ENCODE peak calls at places on chromosomes 1 and 21, in ten cellular contexts. N, P, E, Z, Y, C, J, L, O and Q are unnamed samples.

GRCh38 chr1:180854001-180854400 is 58.7 kb upstream of the KIAA1614 start:
- DNase-seq in J (no peak), Y (peak), O (no peak), E (no peak), C (no peak), Z (no peak), N (no peak), L (no peak), P (peak), Q (no peak)

GRCh38 chr1:174247472-174247871 is 88.2 kb downstream of the RABGAP1L start:
- DNase-seq in Y (no peak), C (no peak), J (no peak), N (no peak), L (no peak), E (no peak), O (no peak), P (no peak), Z (no peak), Q (no peak)

GRCh38 chr21:31135536-31136184 is 97.4 kb upstream of the KRTAP19-8 start:
- DNase-seq in Y (no peak), N (no peak), Z (no peak), J (no peak), O (no peak), P (peak), C (no peak), E (no peak), L (no peak), Q (no peak)

GRCh38 chr1:18145851-18146618 is 38.4 kb downstream of the IGSF21 start:
- DNase-seq in L (no peak), J (no peak), C (no peak), Z (no peak), N (no peak), E (no peak), P (no peak), O (no peak), Y (no peak), Q (no peak)

GRCh38 chr21:34674467-34674866 is 5.7 kb downstream of the CLIC6 start:
- DNase-seq in J (no peak), C (no peak), Z (no peak), O (no peak), E (no peak), N (no peak), Y (no peak), P (no peak), L (no peak), Q (no peak)

GRCh38 chr1:159945483-159946241 is at the start of gene IGSF9:
- DNase-seq in O (peak), Z (peak), P (peak), L (peak), C (no peak), J (peak), E (peak), Y (peak), N (peak), Q (peak)

GRCh38 chr1:16161717-16162116 is 5.8 kb upstream of the EPHA2 start:
- DNase-seq in N (no peak), Y (no peak), O (no peak), L (no peak), E (no peak), P (no peak), C (no peak), J (no peak), Z (no peak), Q (no peak)

GRCh38 chr1:108041360-108042143 is 76.6 kb upstream of the VAV3 start:
- DNase-seq in L (no peak), P (no peak), Z (no peak), J (no peak), O (peak), N (no peak), E (no peak), Y (peak), C (no peak), Q (no peak)

GRCh38 chr1:54615531-54616245 is 7.6 kb downstream of the FAM151A start:
- DNase-seq in P (no peak), L (no peak), E (no peak), O (no peak), Z (no peak), J (no peak), C (no peak), N (no peak), Y (no peak), Q (no peak)

GRCh38 chr1:9687120-9687875 is 35.8 kb downstream of the PIK3CD start:
- DNase-seq in L (peak), O (peak), E (no peak), N (no peak), J (no peak), Y (peak), P (peak), C (no peak), Z (peak), Q (no peak)

GRCh38 chr1:171984262-171984661 is 143.0 kb downstream of the DNM3 start:
- DNase-seq in N (peak), O (no peak), L (peak), Z (no peak), J (no peak), P (no peak), C (no peak), Y (no peak), E (no peak), Q (peak)

GRCh38 chr1:246450485-246451251 is 56.4 kb downstream of the SMYD3 start:
- DNase-seq in C (no peak), E (peak), P (peak), J (no peak), O (no peak), L (no peak), Y (peak), Z (no peak), N (no peak), Q (no peak)

GRCh38 chr1:91683598-91683951 is 182.9 kb downstream of the CDC7 start:
- DNase-seq in L (no peak), E (no peak), J (no peak), C (no peak), Y (no peak), O (no peak), P (no peak), Z (no peak), N (no peak), Q (no peak)

GRCh38 chr1:29452463-29453230 is 216.3 kb downstream of the PTPRU start:
- DNase-seq in C (no peak), Y (no peak), L (no peak), E (no peak), Z (no peak), P (no peak), O (no peak), N (no peak), J (no peak), Q (no peak)

GRCh38 chr1:24586970-24587820 is 31.3 kb downstream of the NCMAP start:
- DNase-seq in L (no peak), P (peak), N (no peak), Y (peak), O (peak), E (no peak), J (no peak), Z (peak), C (no peak), Q (no peak)

GRCh38 chr1:109161836-109162606 is 48.1 kb downstream of the ELAPOR1 start:
- DNase-seq in C (peak), L (peak), P (no peak), E (no peak), Z (no peak), J (no peak), O (no peak), Y (peak), N (peak), Q (no peak)

GRCh38 chr1:239302716-239303115 is 83.7 kb upstream of the CHRM3 start:
- DNase-seq in Y (no peak), E (no peak), J (no peak), P (no peak), C (no peak), O (no peak), Z (no peak), L (no peak), N (no peak), Q (no peak)

GRCh38 chr1:40185951-40186864 is 25.0 kb downstream of the RLF start:
- DNase-seq in C (peak), J (no peak), L (no peak), O (no peak), N (no peak), Y (no peak), Z (no peak), P (no peak), E (no peak), Q (no peak)

GRCh38 chr1:31626451-31627202 is 9.1 kb downstream of the HCRTR1 start:
- DNase-seq in C (no peak), O (no peak), L (no peak), Z (no peak), Y (peak), N (peak), P (no peak), E (no peak), J (peak), Q (no peak)

GRCh38 chr1:20325407-20325737 is 34.7 kb downstream of the VWA5B1 start:
- DNase-seq in P (no peak), O (no peak), J (no peak), Y (no peak), Z (no peak), L (no peak), N (no peak), E (no peak), C (no peak), Q (no peak)

GRCh38 chr1:157137051-157137772 is 983 bp downstream of the ETV3 start:
- DNase-seq in L (no peak), E (no peak), Z (no peak), N (no peak), C (no peak), O (peak), J (no peak), P (peak), Y (peak), Q (no peak)

GRCh38 chr1:233281711-233282581 is 13.6 kb downstream of the PCNX2 start:
- DNase-seq in P (no peak), Z (no peak), N (no peak), Y (no peak), J (no peak), E (no peak), O (no peak), L (no peak), C (peak), Q (no peak)

GRCh38 chr1:60596791-60597748 is 485.3 kb upstream of the NFIA start:
- DNase-seq in Y (peak), P (peak), J (no peak), N (no peak), Z (no peak), E (no peak), C (no peak), L (no peak), O (no peak), Q (no peak)

GRCh38 chr1:63112155-63112914 is 210.0 kb upstream of the FOXD3 start:
- DNase-seq in J (no peak), L (no peak), Z (no peak), O (no peak), P (no peak), C (no peak), N (no peak), Y (peak), E (no peak), Q (no peak)

GRCh38 chr1:221018415-221018814 is 139.2 kb downstream of the HLX start:
- DNase-seq in Y (no peak), N (no peak), J (no peak), C (no peak), O (no peak), Z (no peak), E (no peak), L (no peak), P (no peak), Q (no peak)

GRCh38 chr1:47804127-47804526 is 193.1 kb downstream of the TRABD2B start:
- DNase-seq in L (peak), Y (no peak), C (no peak), N (no peak), J (no peak), Z (no peak), P (no peak), E (no peak), O (no peak), Q (no peak)

GRCh38 chr1:174217787-174218574 is 58.7 kb downstream of the RABGAP1L start:
- DNase-seq in C (no peak), Y (peak), O (peak), L (no peak), Z (no peak), E (peak), N (no peak), J (no peak), P (peak), Q (no peak)

GRCh38 chr1:210687582-210688279 is 359.0 kb downstream of the HHAT start:
- DNase-seq in Y (no peak), Z (no peak), N (peak), C (no peak), E (no peak), J (peak), P (no peak), O (no peak), L (no peak), Q (no peak)

GRCh38 chr1:209651148-209651547 is 1.1 kb downstream of the LAMB3 start:
- DNase-seq in L (peak), E (no peak), N (no peak), O (no peak), Z (no peak), C (no peak), Y (peak), J (no peak), P (peak), Q (no peak)

GRCh38 chr1:12296623-12297022 is 66.8 kb downstream of the VPS13D start:
- DNase-seq in Z (no peak), C (peak), Y (peak), P (peak), E (no peak), O (no peak), N (no peak), J (no peak), L (no peak), Q (no peak)

GRCh38 chr1:85134583-85135455 is 66.0 kb downstream of the SYDE2 start:
- DNase-seq in J (no peak), L (no peak), E (no peak), C (no peak), P (no peak), O (no peak), Y (peak), Z (no peak), N (peak), Q (no peak)

GRCh38 chr1:114758251-114758832 is 558 bp upstream of the CSDE1 start:
- DNase-seq in L (no peak), Z (no peak), E (no peak), P (no peak), O (no peak), J (no peak), N (no peak), C (no peak), Y (no peak), Q (no peak)